ENCODE peak calls at places on chromosomes 3 and 15, in four cellular contexts. R is NCI-H2227 treated with DMSO at 0.1 percent for 48 hours; K is tibial artery; Q is CD8-positive, alpha-beta T cell. M is an unnamed sample.

GRCh38 chr3:149089395-149089794 is 3.1 kb upstream of the HLTF start:
- DNase-seq in R (no peak), K (no peak), Q (no peak), M (no peak)

GRCh38 chr3:20669184-20669583 is 483.2 kb upstream of the SGO1 start:
- DNase-seq in R (no peak), K (no peak), Q (no peak), M (no peak)

GRCh38 chr3:74349035-74349434 is 265.4 kb downstream of the CNTN3 start:
- DNase-seq in R (no peak), K (no peak), Q (no peak), M (no peak)

GRCh38 chr3:195849322-195850074 is 37.8 kb upstream of the MUC4 start:
- DNase-seq in R (peak; percentile 64), K (no peak), Q (no peak), M (no peak)

GRCh38 chr3:37183976-37184375 is 9.6 kb upstream of the LRRFIP2 start:
- DNase-seq in R (no peak), K (peak; percentile 42), Q (no peak), M (no peak)

GRCh38 chr3:13142552-13143380 is 69.5 kb upstream of the IQSEC1 start:
- DNase-seq in R (no peak), K (peak; percentile 7), Q (no peak), M (no peak)

GRCh38 chr15:35289029-35289617 is 204.0 kb upstream of the NANOGP8 start:
- DNase-seq in R (peak; percentile 75), K (no peak), Q (no peak), M (no peak)

GRCh38 chr15:45021331-45021730 is 1.7 kb upstream of the SORD start:
- DNase-seq in R (no peak), K (no peak), Q (no peak), M (no peak)

GRCh38 chr3:61173685-61174084 is 77.6 kb downstream of the FHIT start:
- DNase-seq in R (peak; percentile 12), K (no peak), Q (no peak), M (no peak)

GRCh38 chr3:135596563-135596962 is 369.0 kb upstream of the PPP2R3A start:
- DNase-seq in R (no peak), K (no peak), Q (no peak), M (no peak)

GRCh38 chr3:53160660-53161344 is at the start of gene PRKCD:
- DNase-seq in R (no peak), K (peak; percentile 85), Q (peak; percentile 84), M (peak; percentile 73)

GRCh38 chr15:89307046-89307587 is 27.5 kb downstream of the POLG start:
- DNase-seq in R (no peak), K (no peak), Q (no peak), M (no peak)

GRCh38 chr3:105629725-105630124 is 239.1 kb downstream of the CBLB start:
- DNase-seq in R (no peak), K (no peak), Q (no peak), M (no peak)

GRCh38 chr15:70797464-70797863 is 34.1 kb upstream of the UACA start:
- DNase-seq in R (no peak), K (no peak), Q (no peak), M (no peak)

GRCh38 chr3:45943207-45943846 is at the start of gene CXCR6:
- DNase-seq in R (no peak), K (no peak), Q (peak; percentile 59), M (peak; percentile 23)

GRCh38 chr15:27260523-27260922 is 289.5 kb downstream of the GABRG3 start:
- DNase-seq in R (no peak), K (no peak), Q (no peak), M (no peak)

GRCh38 chr3:169628567-169628966 is 34.9 kb downstream of the MECOM start:
- DNase-seq in R (no peak), K (no peak), Q (no peak), M (no peak)

GRCh38 chr3:31187380-31187779 is 292.9 kb upstream of the GADL1 start:
- DNase-seq in R (no peak), K (no peak), Q (no peak), M (no peak)

GRCh38 chr3:42751609-42752008 is 21.4 kb downstream of the CCDC13 start:
- DNase-seq in R (no peak), K (peak; percentile 16), Q (no peak), M (no peak)

GRCh38 chr3:153209596-153209995 is 47.6 kb downstream of the RAP2B start:
- DNase-seq in R (no peak), K (peak; percentile 30), Q (no peak), M (no peak)

GRCh38 chr15:33440911-33441310 is 130.1 kb downstream of the RYR3 start:
- DNase-seq in R (no peak), K (no peak), Q (no peak), M (no peak)

GRCh38 chr15:72179950-72180581 is 17.5 kb downstream of the GRAMD2A start:
- DNase-seq in R (no peak), K (no peak), Q (no peak), M (no peak)

GRCh38 chr3:181730364-181730763 is 18.6 kb downstream of the SOX2 start:
- DNase-seq in R (no peak), K (no peak), Q (no peak), M (no peak)

GRCh38 chr3:31724681-31725080 is 192.0 kb downstream of the STT3B start:
- DNase-seq in R (no peak), K (no peak), Q (no peak), M (no peak)

GRCh38 chr15:65194826-65195541 is 9.8 kb upstream of the CLPX start:
- DNase-seq in R (no peak), K (peak; percentile 44), Q (no peak), M (no peak)

GRCh38 chr15:53072077-53072476 is 281.9 kb upstream of the ONECUT1 start:
- DNase-seq in R (no peak), K (no peak), Q (no peak), M (no peak)

GRCh38 chr3:139559541-139559940 is 20.0 kb upstream of the RBP1 start:
- DNase-seq in R (no peak), K (no peak), Q (no peak), M (no peak)

GRCh38 chr3:189727898-189728297 is 96.7 kb downstream of the TP63 start:
- DNase-seq in R (no peak), K (no peak), Q (no peak), M (no peak)

GRCh38 chr3:60095511-60095910 is 1045.7 kb upstream of the CFAP20DC start:
- DNase-seq in R (no peak), K (no peak), Q (no peak), M (no peak)

GRCh38 chr3:126886217-126886616 is 96.7 kb upstream of the PLXNA1 start:
- DNase-seq in R (no peak), K (no peak), Q (no peak), M (no peak)

GRCh38 chr15:69535101-69535638 is 82.6 kb downstream of the RPLP1 start:
- DNase-seq in R (no peak), K (no peak), Q (no peak), M (no peak)

GRCh38 chr3:155019576-155019975 is 60.5 kb upstream of the MME start:
- DNase-seq in R (no peak), K (no peak), Q (no peak), M (no peak)

GRCh38 chr15:21267686-21268395 is 172.5 kb downstream of the POTEB3 start:
- DNase-seq in R (no peak), K (no peak), Q (no peak), M (no peak)

GRCh38 chr3:130894130-130894872 is 417 bp downstream of the ATP2C1 start:
- DNase-seq in R (peak; percentile 1), K (peak; percentile 35), Q (peak; percentile 59), M (peak; percentile 28)

GRCh38 chr3:72938471-72939265 is 50.8 kb downstream of the GXYLT2 start:
- DNase-seq in R (peak; percentile 52), K (peak; percentile 84), Q (peak; percentile 40), M (peak; percentile 4)

GRCh38 chr3:143150076-143150475 is 30.5 kb downstream of the CHST2 start:
- DNase-seq in R (no peak), K (no peak), Q (no peak), M (no peak)

GRCh38 chr3:98343647-98344507 is 9.8 kb upstream of the OR5K4 start:
- DNase-seq in R (no peak), K (no peak), Q (no peak), M (no peak)